ENCODE peak calls at places on chromosomes 16 and 17, in nine cellular contexts. Z, R, G, Q, U, S, J, L and K are unnamed samples.

GRCh38 chr16:88351521-88352101 is 31.1 kb upstream of the ZNF469 start:
- DNase-seq in Z (no peak), R (no peak), G (no peak), Q (no peak), U (no peak), S (no peak), J (no peak), L (no peak), K (no peak)

GRCh38 chr16:54627616-54628015 is 303.0 kb upstream of the IRX5 start:
- DNase-seq in Z (no peak), R (no peak), G (no peak), Q (peak), U (peak), S (no peak), J (no peak), L (no peak), K (no peak)

GRCh38 chr16:75011634-75012307 is 12.9 kb downstream of the ZNRF1 start:
- DNase-seq in Z (peak), R (peak), G (no peak), Q (peak), U (peak), S (peak), J (peak), L (no peak), K (no peak)

GRCh38 chr17:73770115-73770848 is 126.0 kb upstream of the SDK2 start:
- DNase-seq in Z (peak), R (no peak), G (peak), Q (peak), U (peak), S (peak), J (peak), L (peak), K (no peak)

GRCh38 chr16:53817117-53817516 is 113.2 kb downstream of the FTO start:
- DNase-seq in Z (peak), R (no peak), G (no peak), Q (peak), U (peak), S (peak), J (no peak), L (no peak), K (no peak)

GRCh38 chr17:42408076-42408475 is 15.0 kb downstream of the CAVIN1 start:
- DNase-seq in Z (no peak), R (no peak), G (no peak), Q (peak), U (no peak), S (no peak), J (no peak), L (no peak), K (no peak)

GRCh38 chr16:86865866-86866675 is 287.7 kb downstream of the FOXL1 start:
- DNase-seq in Z (no peak), R (no peak), G (no peak), Q (peak), U (no peak), S (peak), J (no peak), L (peak), K (no peak)

GRCh38 chr17:14198013-14198412 is 38.6 kb downstream of the CDRT15 start:
- DNase-seq in Z (no peak), R (peak), G (peak), Q (no peak), U (no peak), S (no peak), J (peak), L (no peak), K (no peak)

GRCh38 chr17:41966453-41967140 is at the start of gene CNP:
- DNase-seq in Z (no peak), R (peak), G (peak), Q (peak), U (peak), S (peak), J (peak), L (peak), K (peak)

GRCh38 chr17:49977463-49978389 is 8.7 kb downstream of the DLX4 start:
- DNase-seq in Z (no peak), R (no peak), G (no peak), Q (no peak), U (peak), S (no peak), J (no peak), L (no peak), K (no peak)

GRCh38 chr17:30091771-30092170 is 24.8 kb upstream of the NSRP1 start:
- DNase-seq in Z (no peak), R (no peak), G (no peak), Q (peak), U (peak), S (no peak), J (no peak), L (no peak), K (no peak)

GRCh38 chr17:50201226-50201854 is at the start of gene COL1A1:
- DNase-seq in Z (no peak), R (no peak), G (peak), Q (peak), U (peak), S (no peak), J (no peak), L (peak), K (no peak)

GRCh38 chr17:61635913-61636432 is 45.0 kb upstream of the NACA2 start:
- DNase-seq in Z (peak), R (peak), G (no peak), Q (peak), U (peak), S (peak), J (peak), L (no peak), K (no peak)

GRCh38 chr17:50918933-50919296 is 52.8 kb upstream of the TOB1 start:
- DNase-seq in Z (no peak), R (no peak), G (no peak), Q (peak), U (peak), S (no peak), J (no peak), L (peak), K (no peak)

GRCh38 chr17:59353936-59354755 is 22.7 kb downstream of the YPEL2 start:
- DNase-seq in Z (no peak), R (no peak), G (no peak), Q (no peak), U (no peak), S (no peak), J (no peak), L (no peak), K (no peak)

GRCh38 chr16:81639931-81640680 is 139.0 kb upstream of the PLCG2 start:
- DNase-seq in Z (no peak), R (no peak), G (no peak), Q (no peak), U (no peak), S (no peak), J (no peak), L (no peak), K (no peak)

GRCh38 chr16:75263291-75263962 is 12.0 kb upstream of the BCAR1 start:
- DNase-seq in Z (no peak), R (no peak), G (no peak), Q (no peak), U (no peak), S (no peak), J (no peak), L (no peak), K (no peak)

GRCh38 chr17:30093463-30094147 is 23.0 kb upstream of the NSRP1 start:
- DNase-seq in Z (no peak), R (peak), G (no peak), Q (peak), U (peak), S (peak), J (no peak), L (no peak), K (no peak)

GRCh38 chr17:34171245-34171818 is 83.8 kb upstream of the CCL2 start:
- DNase-seq in Z (no peak), R (peak), G (peak), Q (peak), U (peak), S (peak), J (peak), L (no peak), K (no peak)
- TF ChIP-seq CTCF in Z (peak), R (peak), G (peak), Q (peak), U (peak), S (peak), J (peak), L (peak), K (peak)

GRCh38 chr17:37218849-37219248 is 156.9 kb upstream of the C17orf78 start:
- DNase-seq in Z (no peak), R (no peak), G (no peak), Q (no peak), U (no peak), S (no peak), J (no peak), L (no peak), K (no peak)

GRCh38 chr17:37225458-37225857 is 150.3 kb upstream of the C17orf78 start:
- DNase-seq in Z (no peak), R (no peak), G (no peak), Q (no peak), U (no peak), S (no peak), J (no peak), L (no peak), K (no peak)

GRCh38 chr17:37221865-37222264 is 153.9 kb upstream of the C17orf78 start:
- DNase-seq in Z (no peak), R (no peak), G (no peak), Q (no peak), U (no peak), S (no peak), J (no peak), L (no peak), K (no peak)

GRCh38 chr17:37219876-37220608 is 155.7 kb upstream of the C17orf78 start:
- DNase-seq in Z (no peak), R (no peak), G (no peak), Q (no peak), U (no peak), S (peak), J (no peak), L (no peak), K (no peak)

GRCh38 chr17:37220609-37220953 is 155.2 kb upstream of the C17orf78 start:
- DNase-seq in Z (no peak), R (peak), G (no peak), Q (peak), U (no peak), S (no peak), J (no peak), L (no peak), K (no peak)
- TF ChIP-seq CTCF in Z (peak), R (peak), G (no peak), Q (peak), U (peak), S (peak), J (no peak), L (peak), K (peak)

DNA sequence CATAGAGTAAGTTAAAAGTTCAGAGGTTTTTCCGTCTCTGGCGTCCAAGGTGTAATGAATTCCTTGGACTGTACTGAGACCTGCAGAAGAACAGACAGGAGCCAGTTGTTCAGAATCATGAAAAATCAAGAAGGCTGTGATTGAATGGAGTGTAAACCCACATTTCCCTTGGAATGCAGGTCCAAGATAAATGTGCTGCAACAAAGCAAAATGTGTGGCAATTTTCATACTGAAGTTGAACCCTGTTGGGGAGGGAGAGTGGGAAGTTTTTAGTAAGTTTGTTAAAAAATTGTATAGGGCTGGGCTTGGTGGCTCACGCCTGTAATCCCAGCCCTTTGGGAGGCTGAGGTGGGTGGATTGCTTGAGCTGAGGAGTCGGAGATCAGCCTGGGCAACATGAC is 21.4 kb downstream of the GGNBP2 start:
- DNase-seq in Z (no peak), R (no peak), G (no peak), Q (peak), U (no peak), S (no peak), J (no peak), L (no peak), K (no peak)
- TF ChIP-seq CTCF in Z (no peak), R (no peak), G (no peak), Q (no peak), U (no peak), S (no peak), J (no peak), L (no peak), K (no peak)

GRCh38 chr16:79270011-79270410 is 330.5 kb downstream of the MAF start:
- DNase-seq in Z (no peak), R (no peak), G (no peak), Q (no peak), U (no peak), S (no peak), J (no peak), L (no peak), K (no peak)

GRCh38 chr16:79274197-79274596 is 326.3 kb downstream of the MAF start:
- DNase-seq in Z (no peak), R (no peak), G (no peak), Q (no peak), U (no peak), S (no peak), J (no peak), L (no peak), K (no peak)

GRCh38 chr16:79271583-79271982 is 329.0 kb downstream of the MAF start:
- DNase-seq in Z (no peak), R (no peak), G (no peak), Q (no peak), U (no peak), S (no peak), J (no peak), L (no peak), K (no peak)

GRCh38 chr16:79269211-79269863 is 331.2 kb downstream of the MAF start:
- DNase-seq in Z (no peak), R (peak), G (no peak), Q (no peak), U (no peak), S (no peak), J (no peak), L (no peak), K (no peak)

GRCh38 chr16:79272141-79272577 is 328.4 kb downstream of the MAF start:
- DNase-seq in Z (no peak), R (no peak), G (no peak), Q (no peak), U (no peak), S (no peak), J (no peak), L (no peak), K (no peak)
- TF ChIP-seq CTCF in Z (no peak), R (no peak), G (no peak), Q (no peak), U (no peak), S (no peak), J (no peak), L (no peak), K (no peak)

GRCh38 chr17:81370304-81370703 is 25.0 kb upstream of the BAHCC1 start:
- DNase-seq in Z (no peak), R (no peak), G (no peak), Q (no peak), U (no peak), S (no peak), J (no peak), L (no peak), K (no peak)

GRCh38 chr17:81374890-81375289 is 20.4 kb upstream of the BAHCC1 start:
- DNase-seq in Z (no peak), R (no peak), G (no peak), Q (no peak), U (no peak), S (no peak), J (no peak), L (no peak), K (no peak)

GRCh38 chr17:81368623-81369022 is 26.6 kb upstream of the BAHCC1 start:
- DNase-seq in Z (no peak), R (no peak), G (no peak), Q (no peak), U (no peak), S (no peak), J (no peak), L (no peak), K (no peak)

GRCh38 chr17:81373536-81374160 is 21.6 kb upstream of the BAHCC1 start:
- DNase-seq in Z (no peak), R (no peak), G (no peak), Q (no peak), U (no peak), S (no peak), J (no peak), L (no peak), K (no peak)

GRCh38 chr17:81371910-81372760 is 23.1 kb upstream of the BAHCC1 start:
- DNase-seq in Z (no peak), R (no peak), G (no peak), Q (peak), U (peak), S (no peak), J (peak), L (peak), K (no peak)
- TF ChIP-seq CTCF in Z (peak), R (no peak), G (no peak), Q (peak), U (peak), S (peak), J (no peak), L (peak), K (peak)

DNA sequence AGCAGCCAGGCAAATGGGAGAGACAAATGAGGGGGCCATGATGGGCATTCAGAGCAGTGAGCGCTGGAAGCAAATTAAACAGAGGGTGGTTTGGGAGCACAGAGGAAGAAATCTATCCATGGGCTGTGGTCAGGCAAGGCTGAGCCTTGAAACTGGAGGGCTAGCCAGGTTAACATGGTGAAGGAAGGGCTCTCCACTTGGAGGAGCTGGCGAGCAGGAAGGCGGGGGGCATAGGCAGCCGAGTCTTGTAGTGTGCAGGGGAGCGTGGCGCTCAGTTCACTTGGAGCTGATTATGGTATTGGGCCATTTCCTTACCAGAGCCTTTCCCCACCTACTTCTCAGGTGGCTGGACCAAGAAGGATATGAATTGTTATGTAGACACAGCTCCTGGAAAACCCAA is 189.7 kb downstream of the SNX29 start:
- DNase-seq in Z (no peak), R (no peak), G (no peak), Q (no peak), U (no peak), S (no peak), J (no peak), L (no peak), K (no peak)
- TF ChIP-seq CTCF in Z (no peak), R (no peak), G (no peak), Q (no peak), U (no peak), S (no peak), J (no peak), L (no peak), K (no peak)

GRCh38 chr17:40325156-40326013 is 16.4 kb downstream of the RARA start:
- DNase-seq in Z (no peak), R (peak), G (no peak), Q (no peak), U (no peak), S (no peak), J (peak), L (peak), K (no peak)
- TF ChIP-seq CTCF in Z (no peak), R (no peak), G (no peak), Q (no peak), U (no peak), S (no peak), J (no peak), L (no peak), K (no peak)

GRCh38 chr16:58454856-58455255 is 45.1 kb upstream of the NDRG4 start:
- DNase-seq in Z (no peak), R (no peak), G (no peak), Q (no peak), U (no peak), S (no peak), J (no peak), L (no peak), K (no peak)
- TF ChIP-seq CTCF in Z (no peak), R (no peak), G (no peak), Q (no peak), U (no peak), S (no peak), J (no peak), L (no peak), K (no peak)

GRCh38 chr16:1335996-1336395 is 2.6 kb downstream of the BAIAP3 start:
- DNase-seq in Z (no peak), R (no peak), G (no peak), Q (no peak), U (no peak), S (no peak), J (no peak), L (no peak), K (no peak)
- TF ChIP-seq CTCF in Z (no peak), R (no peak), G (no peak), Q (no peak), U (no peak), S (no peak), J (no peak), L (no peak), K (peak)